ENCODE peak calls at places on chromosomes 13 and 19, in six cellular contexts. H, Y, C, K, X and R are unnamed samples.

GRCh38 chr19:14978377-14978776 is 1.3 kb downstream of the SLC1A6 start:
- DNase-seq in K (no peak), H (no peak), X (no peak), C (no peak), Y (no peak), R (no peak)

GRCh38 chr19:38545596-38545995 is 72.2 kb downstream of the MAP4K1 start:
- DNase-seq in K (no peak), H (no peak), X (no peak), Y (no peak), C (no peak), R (no peak)

GRCh38 chr19:2243274-2244121 is 5.6 kb upstream of the AMH start:
- DNase-seq in C (no peak), H (no peak), X (no peak), K (no peak), Y (no peak), R (peak)

GRCh38 chr13:75790198-75790970 is 154.3 kb downstream of the LMO7 start:
- DNase-seq in H (no peak), Y (no peak), C (no peak), X (no peak), K (no peak), R (no peak)

GRCh38 chr13:111853766-111854165 is 213.2 kb upstream of the SOX1 start:
- DNase-seq in Y (no peak), H (no peak), X (peak), C (no peak), K (no peak), R (no peak)

GRCh38 chr19:1263198-1263597 is 5.9 kb upstream of the CIRBP start:
- DNase-seq in X (no peak), H (no peak), Y (no peak), C (no peak), K (no peak), R (no peak)

GRCh38 chr13:111956261-111957151 is 110.4 kb upstream of the SOX1 start:
- DNase-seq in Y (no peak), X (no peak), H (no peak), C (no peak), K (no peak), R (no peak)

GRCh38 chr19:2309734-2310362 is 1.9 kb upstream of the LINGO3 start:
- DNase-seq in Y (no peak), K (no peak), X (peak), H (peak), C (no peak), R (no peak)

GRCh38 chr13:20435616-20436368 is 89.9 kb downstream of the CRYL1 start:
- DNase-seq in K (peak), C (no peak), Y (no peak), H (no peak), X (no peak), R (no peak)

GRCh38 chr13:108508263-108508662 is 121.1 kb upstream of the MYO16 start:
- DNase-seq in Y (no peak), H (peak), X (peak), C (no peak), K (peak), R (peak)

GRCh38 chr19:18742838-18743237 is 48.3 kb downstream of the COMP start:
- DNase-seq in C (no peak), H (no peak), X (no peak), Y (no peak), K (no peak), R (peak)

GRCh38 chr19:13055213-13056051 is 47.2 kb downstream of the LYL1 start:
- DNase-seq in H (peak), Y (no peak), C (no peak), K (peak), X (no peak), R (no peak)